ENCODE peak calls at places on chromosomes 16 and 17, in five cellular contexts. One of them, this sample, is unnamed.

GRCh38 chr17:29579866-29580771 is 9.3 kb downstream of the GIT1 start:
- DNase-seq in psoas muscle: peak
- DNase-seq in keratinocyte: no peak
- DNase-seq in tibial artery: peak
- DNase-seq in right cardiac atrium: peak
- DNase-seq in this sample: peak

GRCh38 chr16:64089697-64090096 is 1032.2 kb downstream of the CDH11 start:
- DNase-seq in psoas muscle: no peak
- DNase-seq in keratinocyte: no peak
- DNase-seq in tibial artery: no peak
- DNase-seq in right cardiac atrium: no peak
- DNase-seq in this sample: no peak

GRCh38 chr17:81927145-81927652 is 336 bp downstream of the MAFG start:
- DNase-seq in psoas muscle: no peak
- DNase-seq in keratinocyte: no peak
- DNase-seq in tibial artery: no peak
- DNase-seq in right cardiac atrium: no peak
- DNase-seq in this sample: no peak

GRCh38 chr16:19810817-19811731 is 73.6 kb downstream of the GPRC5B start:
- DNase-seq in psoas muscle: no peak
- DNase-seq in keratinocyte: peak
- DNase-seq in tibial artery: no peak
- DNase-seq in right cardiac atrium: no peak
- DNase-seq in this sample: no peak

GRCh38 chr17:9959377-9959981 is 54.4 kb upstream of the RCVRN start:
- DNase-seq in psoas muscle: no peak
- DNase-seq in keratinocyte: no peak
- DNase-seq in tibial artery: no peak
- DNase-seq in right cardiac atrium: no peak
- DNase-seq in this sample: peak

GRCh38 chr16:70717065-70717464 is 31.2 kb upstream of the MTSS2 start:
- DNase-seq in psoas muscle: no peak
- DNase-seq in keratinocyte: no peak
- DNase-seq in tibial artery: no peak
- DNase-seq in right cardiac atrium: peak
- DNase-seq in this sample: no peak

GRCh38 chr17:74177018-74177450 is 26.4 kb upstream of the RPL38 start:
- DNase-seq in psoas muscle: no peak
- DNase-seq in keratinocyte: peak
- DNase-seq in tibial artery: no peak
- DNase-seq in right cardiac atrium: no peak
- DNase-seq in this sample: no peak

GRCh38 chr17:57989011-57989345 is 924 bp upstream of the VEZF1 start:
- DNase-seq in psoas muscle: peak
- DNase-seq in keratinocyte: no peak
- DNase-seq in tibial artery: peak
- DNase-seq in right cardiac atrium: peak
- DNase-seq in this sample: no peak

GRCh38 chr17:73013816-73014663 is 78.4 kb downstream of the SLC39A11 start:
- DNase-seq in psoas muscle: no peak
- DNase-seq in keratinocyte: no peak
- DNase-seq in tibial artery: no peak
- DNase-seq in right cardiac atrium: no peak
- DNase-seq in this sample: no peak

GRCh38 chr17:17285951-17286350 is 4.9 kb upstream of the COPS3 start:
- DNase-seq in psoas muscle: no peak
- DNase-seq in keratinocyte: no peak
- DNase-seq in tibial artery: no peak
- DNase-seq in right cardiac atrium: no peak
- DNase-seq in this sample: no peak

GRCh38 chr17:65389426-65389825 is 172.0 kb downstream of the AXIN2 start:
- DNase-seq in psoas muscle: no peak
- DNase-seq in keratinocyte: no peak
- DNase-seq in tibial artery: no peak
- DNase-seq in right cardiac atrium: no peak
- DNase-seq in this sample: no peak

GRCh38 chr17:27466748-27467375 is 10.6 kb downstream of the KSR1 start:
- DNase-seq in psoas muscle: no peak
- DNase-seq in keratinocyte: no peak
- DNase-seq in tibial artery: no peak
- DNase-seq in right cardiac atrium: no peak
- DNase-seq in this sample: no peak

GRCh38 chr17:64406321-64407200 is 15.9 kb upstream of the PECAM1 start:
- DNase-seq in psoas muscle: no peak
- DNase-seq in keratinocyte: no peak
- DNase-seq in tibial artery: peak
- DNase-seq in right cardiac atrium: no peak
- DNase-seq in this sample: no peak

GRCh38 chr17:75837899-75838298 is 6.3 kb downstream of the UNC13D start:
- DNase-seq in psoas muscle: no peak
- DNase-seq in keratinocyte: no peak
- DNase-seq in tibial artery: no peak
- DNase-seq in right cardiac atrium: no peak
- DNase-seq in this sample: no peak

GRCh38 chr16:24689128-24689527 is 40.3 kb upstream of the TNRC6A start:
- DNase-seq in psoas muscle: no peak
- DNase-seq in keratinocyte: no peak
- DNase-seq in tibial artery: peak
- DNase-seq in right cardiac atrium: no peak
- DNase-seq in this sample: no peak

GRCh38 chr17:45883063-45883462 is 11.3 kb upstream of the MAPT start:
- DNase-seq in psoas muscle: peak
- DNase-seq in keratinocyte: no peak
- DNase-seq in tibial artery: no peak
- DNase-seq in right cardiac atrium: no peak
- DNase-seq in this sample: no peak

DNA sequence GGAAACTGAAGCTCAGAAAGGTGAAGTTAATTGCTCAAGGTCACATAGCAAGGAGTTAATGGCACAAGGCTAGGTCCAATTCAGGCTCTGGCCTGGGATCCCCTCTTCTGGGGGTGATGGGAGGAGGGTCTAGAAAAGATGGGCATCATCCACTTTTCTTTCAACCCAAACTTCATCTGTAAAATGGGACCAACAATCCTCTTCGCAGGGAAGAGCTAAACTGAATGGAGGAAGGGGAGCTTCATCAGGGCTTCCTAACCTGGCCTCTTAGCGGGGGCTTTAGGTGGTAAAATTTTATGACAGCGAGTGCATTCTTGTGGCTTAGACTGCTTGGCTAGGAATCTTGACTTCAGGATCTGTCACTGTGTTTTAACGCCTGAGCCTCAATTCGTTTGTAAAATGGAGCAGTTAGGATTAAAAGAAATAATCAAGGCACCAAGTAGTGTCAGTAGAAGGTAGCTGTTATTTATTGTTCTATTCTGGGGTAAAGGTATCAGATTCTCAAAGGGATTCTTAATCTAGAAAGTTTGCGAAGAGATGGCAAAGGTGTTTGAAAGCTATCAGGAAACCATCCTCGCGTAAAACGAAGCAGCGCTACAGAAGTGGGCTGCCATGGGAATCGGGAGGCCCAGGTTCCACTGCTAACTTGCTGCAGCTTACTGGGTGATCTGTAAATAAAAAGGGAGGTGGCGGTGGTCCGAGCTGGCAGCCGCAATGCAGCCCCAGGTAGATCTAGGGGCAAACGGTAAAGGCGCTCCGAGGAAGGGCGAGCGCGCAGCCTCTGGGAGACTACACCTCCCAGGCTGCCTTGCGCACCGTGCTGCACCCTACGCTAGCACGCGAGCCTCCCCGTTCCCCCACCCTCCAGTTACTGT is 1.5 kb upstream of the SRCAP start:
- DNase-seq in psoas muscle: no peak
- DNase-seq in keratinocyte: no peak
- DNase-seq in tibial artery: no peak
- DNase-seq in right cardiac atrium: no peak
- DNase-seq in this sample: peak
- H3K27ac ChIP-seq in psoas muscle: peak
- H3K27ac ChIP-seq in keratinocyte: peak
- H3K27ac ChIP-seq in tibial artery: peak
- H3K27ac ChIP-seq in right cardiac atrium: peak
- H3K27ac ChIP-seq in this sample: peak

DNA sequence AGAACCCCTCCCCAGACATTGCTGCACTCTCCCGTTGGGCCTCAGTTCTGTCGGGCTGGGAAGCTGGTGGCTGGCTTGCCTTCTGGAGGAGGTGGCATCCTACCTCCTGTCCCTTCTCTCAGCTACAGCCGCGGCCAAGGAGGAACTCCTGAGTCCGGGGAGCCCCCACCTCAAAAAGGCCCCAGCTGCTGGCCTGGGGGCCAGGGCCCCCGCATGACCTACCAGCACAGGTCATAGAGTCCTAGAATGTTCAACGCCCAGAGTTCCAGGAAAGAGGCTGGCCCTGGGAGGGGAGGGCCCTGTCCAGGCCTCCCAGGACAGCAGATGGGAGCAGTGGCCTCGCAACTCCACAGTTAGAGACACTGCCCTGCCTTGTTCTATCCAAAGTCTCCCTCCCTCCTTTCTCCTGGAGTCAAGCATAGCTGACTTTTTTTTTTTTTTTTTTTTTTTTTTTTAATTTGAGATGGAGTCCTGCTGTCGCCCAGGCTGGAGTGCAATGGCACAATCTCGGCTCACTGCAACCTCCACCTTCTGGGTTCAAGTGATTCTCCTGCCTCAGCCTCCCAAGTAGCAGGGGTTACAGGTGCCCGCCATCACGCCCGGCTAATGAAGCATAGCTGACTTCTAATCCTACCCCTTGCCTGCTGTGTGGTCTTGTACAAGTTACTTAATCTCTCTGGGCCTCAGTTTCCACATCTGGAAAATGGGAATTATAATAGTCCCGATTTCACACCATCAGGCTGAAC is 7.1 kb downstream of the CARHSP1 start:
- DNase-seq in psoas muscle: peak
- DNase-seq in keratinocyte: no peak
- DNase-seq in tibial artery: no peak
- DNase-seq in right cardiac atrium: peak
- DNase-seq in this sample: peak
- H3K27ac ChIP-seq in psoas muscle: no peak
- H3K27ac ChIP-seq in keratinocyte: no peak
- H3K27ac ChIP-seq in tibial artery: no peak
- H3K27ac ChIP-seq in right cardiac atrium: peak
- H3K27ac ChIP-seq in this sample: peak

GRCh38 chr17:59353936-59354755 is 22.7 kb downstream of the YPEL2 start:
- DNase-seq in psoas muscle: no peak
- DNase-seq in keratinocyte: no peak
- DNase-seq in tibial artery: no peak
- DNase-seq in right cardiac atrium: no peak
- DNase-seq in this sample: no peak
- H3K27ac ChIP-seq in psoas muscle: peak
- H3K27ac ChIP-seq in keratinocyte: no peak
- H3K27ac ChIP-seq in tibial artery: peak
- H3K27ac ChIP-seq in right cardiac atrium: peak
- H3K27ac ChIP-seq in this sample: peak

GRCh38 chr17:411416-412120 is 59.0 kb upstream of the RPH3AL start:
- DNase-seq in psoas muscle: no peak
- DNase-seq in keratinocyte: no peak
- DNase-seq in tibial artery: no peak
- DNase-seq in right cardiac atrium: no peak
- DNase-seq in this sample: no peak

GRCh38 chr17:413016-413350 is 60.4 kb upstream of the RPH3AL start:
- DNase-seq in psoas muscle: no peak
- DNase-seq in keratinocyte: no peak
- DNase-seq in tibial artery: no peak
- DNase-seq in right cardiac atrium: no peak
- DNase-seq in this sample: no peak

GRCh38 chr17:410674-411401 is 58.2 kb upstream of the RPH3AL start:
- DNase-seq in psoas muscle: no peak
- DNase-seq in keratinocyte: no peak
- DNase-seq in tibial artery: no peak
- DNase-seq in right cardiac atrium: no peak
- DNase-seq in this sample: no peak

GRCh38 chr17:413706-414440 is 61.3 kb upstream of the RPH3AL start:
- DNase-seq in psoas muscle: no peak
- DNase-seq in keratinocyte: no peak
- DNase-seq in tibial artery: no peak
- DNase-seq in right cardiac atrium: no peak
- DNase-seq in this sample: no peak

GRCh38 chr17:412211-413015 is 59.8 kb upstream of the RPH3AL start:
- DNase-seq in psoas muscle: no peak
- DNase-seq in keratinocyte: no peak
- DNase-seq in tibial artery: no peak
- DNase-seq in right cardiac atrium: no peak
- DNase-seq in this sample: peak
- H3K27ac ChIP-seq in psoas muscle: no peak
- H3K27ac ChIP-seq in keratinocyte: no peak
- H3K27ac ChIP-seq in tibial artery: no peak
- H3K27ac ChIP-seq in right cardiac atrium: no peak
- H3K27ac ChIP-seq in this sample: no peak

DNA sequence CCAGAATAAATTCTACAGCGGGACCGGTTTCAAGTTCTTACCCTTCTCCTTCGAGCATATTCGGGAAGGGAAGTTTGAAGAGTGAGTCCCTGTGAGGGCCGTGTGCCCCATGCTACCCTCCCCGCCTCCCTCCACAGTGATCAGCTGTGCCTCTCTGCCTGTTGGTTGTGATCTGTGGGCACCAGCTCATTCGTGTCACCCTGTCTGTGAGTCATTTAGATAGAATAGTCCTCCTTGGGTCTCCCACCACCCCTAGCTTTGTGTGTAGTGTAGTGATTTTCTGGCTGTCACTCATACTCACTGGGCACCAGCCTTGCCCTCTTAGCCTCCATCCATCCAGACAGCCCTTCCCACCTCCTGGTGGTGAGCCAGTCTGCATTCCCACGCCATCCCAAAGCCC is 15.0 kb upstream of the NAGLU start:
- DNase-seq in psoas muscle: no peak
- DNase-seq in keratinocyte: no peak
- DNase-seq in tibial artery: no peak
- DNase-seq in right cardiac atrium: peak
- DNase-seq in this sample: no peak
- H3K27ac ChIP-seq in psoas muscle: peak
- H3K27ac ChIP-seq in keratinocyte: no peak
- H3K27ac ChIP-seq in tibial artery: peak
- H3K27ac ChIP-seq in right cardiac atrium: peak
- H3K27ac ChIP-seq in this sample: peak

GRCh38 chr16:88264641-88265285 is 118.0 kb upstream of the ZNF469 start:
- DNase-seq in psoas muscle: peak
- DNase-seq in keratinocyte: peak
- DNase-seq in tibial artery: peak
- DNase-seq in right cardiac atrium: peak
- DNase-seq in this sample: no peak
- H3K27ac ChIP-seq in psoas muscle: no peak
- H3K27ac ChIP-seq in keratinocyte: peak
- H3K27ac ChIP-seq in tibial artery: peak
- H3K27ac ChIP-seq in right cardiac atrium: no peak
- H3K27ac ChIP-seq in this sample: no peak

GRCh38 chr16:30368122-30368791 is 2.0 kb downstream of the TBC1D10B start:
- DNase-seq in psoas muscle: no peak
- DNase-seq in keratinocyte: no peak
- DNase-seq in tibial artery: peak
- DNase-seq in right cardiac atrium: peak
- DNase-seq in this sample: no peak
- H3K27ac ChIP-seq in psoas muscle: peak
- H3K27ac ChIP-seq in keratinocyte: peak
- H3K27ac ChIP-seq in tibial artery: peak
- H3K27ac ChIP-seq in right cardiac atrium: peak
- H3K27ac ChIP-seq in this sample: peak

This sample was measured in substantia nigra.